ENCODE peak calls at places on chromosomes 16 and 17, in ten cellular contexts. One of them, this sample, is unnamed.

GRCh38 chr17:81194225-81194760 is 28.3 kb upstream of the AATK start:
- DNase-seq in psoas muscle: peak; percentile 56
- DNase-seq in cardiac muscle cell: no peak
- DNase-seq in B cell: no peak
- DNase-seq in endothelial cell: no peak
- DNase-seq in fibroblast of mammary gland: no peak
- DNase-seq in upper lobe of right lung: no peak
- DNase-seq in progenitor cell of endocrine pancreas: no peak
- DNase-seq in WTC11: no peak
- DNase-seq in GM13976: no peak
- DNase-seq in this sample: no peak

GRCh38 chr17:63550816-63551639 is 751 bp downstream of the DCAF7 start:
- DNase-seq in GM13976: peak; percentile 37
- DNase-seq in psoas muscle: no peak
- DNase-seq in cardiac muscle cell: peak; percentile 80
- DNase-seq in fibroblast of mammary gland: peak; percentile 31
- DNase-seq in upper lobe of right lung: peak; percentile 53
- DNase-seq in B cell: no peak
- DNase-seq in progenitor cell of endocrine pancreas: no peak
- DNase-seq in endothelial cell: peak; percentile 43
- DNase-seq in WTC11: no peak
- DNase-seq in this sample: no peak

GRCh38 chr17:43756176-43756575 is 2.4 kb downstream of the SOST start:
- DNase-seq in fibroblast of mammary gland: no peak
- DNase-seq in GM13976: peak; percentile 4
- DNase-seq in psoas muscle: no peak
- DNase-seq in B cell: no peak
- DNase-seq in endothelial cell: no peak
- DNase-seq in progenitor cell of endocrine pancreas: no peak
- DNase-seq in upper lobe of right lung: no peak
- DNase-seq in WTC11: no peak
- DNase-seq in cardiac muscle cell: no peak
- DNase-seq in this sample: no peak

GRCh38 chr17:48429156-48429555 is 858 bp downstream of the SKAP1 start:
- DNase-seq in WTC11: no peak
- DNase-seq in GM13976: no peak
- DNase-seq in endothelial cell: no peak
- DNase-seq in upper lobe of right lung: no peak
- DNase-seq in progenitor cell of endocrine pancreas: no peak
- DNase-seq in fibroblast of mammary gland: no peak
- DNase-seq in B cell: no peak
- DNase-seq in psoas muscle: no peak
- DNase-seq in cardiac muscle cell: no peak
- DNase-seq in this sample: no peak

GRCh38 chr17:10724546-10725195 is 5.2 kb downstream of the TMEM220 start:
- DNase-seq in WTC11: no peak
- DNase-seq in fibroblast of mammary gland: no peak
- DNase-seq in B cell: no peak
- DNase-seq in psoas muscle: no peak
- DNase-seq in GM13976: no peak
- DNase-seq in cardiac muscle cell: no peak
- DNase-seq in progenitor cell of endocrine pancreas: no peak
- DNase-seq in endothelial cell: no peak
- DNase-seq in upper lobe of right lung: no peak
- DNase-seq in this sample: no peak

GRCh38 chr16:23202166-23202565 is 19.6 kb downstream of the SCNN1G start:
- DNase-seq in fibroblast of mammary gland: no peak
- DNase-seq in cardiac muscle cell: no peak
- DNase-seq in WTC11: no peak
- DNase-seq in psoas muscle: no peak
- DNase-seq in B cell: no peak
- DNase-seq in progenitor cell of endocrine pancreas: no peak
- DNase-seq in endothelial cell: no peak
- DNase-seq in GM13976: no peak
- DNase-seq in upper lobe of right lung: no peak
- DNase-seq in this sample: no peak

GRCh38 chr17:30554839-30555751 is 77.9 kb downstream of the GOSR1 start:
- DNase-seq in B cell: no peak
- DNase-seq in cardiac muscle cell: peak; percentile 38
- DNase-seq in fibroblast of mammary gland: peak; percentile 44
- DNase-seq in upper lobe of right lung: peak; percentile 59
- DNase-seq in endothelial cell: peak; percentile 45
- DNase-seq in WTC11: peak; percentile 74
- DNase-seq in psoas muscle: no peak
- DNase-seq in GM13976: no peak
- DNase-seq in progenitor cell of endocrine pancreas: no peak
- DNase-seq in this sample: no peak

GRCh38 chr16:10355589-10355988 is 30.3 kb upstream of the ATF7IP2 start:
- DNase-seq in progenitor cell of endocrine pancreas: no peak
- DNase-seq in WTC11: no peak
- DNase-seq in endothelial cell: no peak
- DNase-seq in psoas muscle: no peak
- DNase-seq in B cell: no peak
- DNase-seq in cardiac muscle cell: no peak
- DNase-seq in upper lobe of right lung: no peak
- DNase-seq in GM13976: no peak
- DNase-seq in fibroblast of mammary gland: no peak
- DNase-seq in this sample: no peak

DNA sequence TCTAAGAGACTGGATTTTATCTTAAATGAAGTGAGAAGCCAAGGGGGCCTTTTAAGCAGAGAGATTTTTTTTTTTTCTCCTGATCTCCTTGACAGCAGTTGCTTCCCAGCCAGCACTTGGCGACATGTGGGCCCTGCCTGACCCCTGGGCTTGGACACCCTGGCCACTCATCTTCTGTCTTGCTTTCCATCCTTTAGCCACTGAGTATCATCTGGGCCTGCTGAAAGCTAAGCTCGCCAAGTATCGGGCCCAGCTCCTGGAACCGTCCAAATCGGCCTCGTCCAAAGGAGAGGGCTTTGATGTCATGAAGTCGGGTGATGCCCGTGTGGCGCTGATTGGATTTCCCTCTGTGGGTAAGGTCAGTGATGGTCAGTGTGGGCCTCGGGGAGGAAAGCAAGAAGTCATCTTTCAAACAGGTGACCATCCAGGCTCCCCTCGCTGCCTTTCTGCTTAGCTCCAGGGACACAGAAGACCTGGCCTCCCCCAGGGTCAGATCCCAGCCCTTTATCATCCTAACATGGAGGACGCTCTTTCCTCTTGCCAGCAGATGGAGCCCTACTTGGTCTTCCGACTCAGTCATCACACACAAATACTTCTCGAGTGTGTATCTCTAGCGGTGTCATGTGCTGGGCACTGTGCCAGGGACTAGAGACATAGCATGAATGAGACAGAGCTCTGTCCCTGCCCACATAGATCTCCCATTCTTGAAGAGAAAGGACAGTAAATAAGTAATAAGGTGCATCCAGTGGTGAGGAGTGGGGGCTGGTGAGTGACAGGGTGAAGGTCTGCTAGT is 6.1 kb downstream of the DRG2 start:
- DNase-seq in progenitor cell of endocrine pancreas: no peak
- DNase-seq in psoas muscle: peak; percentile 92
- DNase-seq in GM13976: no peak
- DNase-seq in endothelial cell: no peak
- DNase-seq in WTC11: peak; percentile 25
- DNase-seq in fibroblast of mammary gland: peak; percentile 85
- DNase-seq in upper lobe of right lung: no peak
- DNase-seq in B cell: no peak
- DNase-seq in cardiac muscle cell: peak; percentile 47
- DNase-seq in this sample: no peak
- TF ChIP-seq CTCF in progenitor cell of endocrine pancreas: peak; percentile 39
- TF ChIP-seq CTCF in psoas muscle: peak; percentile 42
- TF ChIP-seq CTCF in GM13976: peak; percentile 24
- TF ChIP-seq CTCF in endothelial cell: no peak
- TF ChIP-seq CTCF in WTC11: peak; percentile 23
- TF ChIP-seq CTCF in fibroblast of mammary gland: peak; percentile 62
- TF ChIP-seq CTCF in upper lobe of right lung: peak; percentile 29
- TF ChIP-seq CTCF in B cell: no peak
- TF ChIP-seq CTCF in cardiac muscle cell: peak; percentile 66
- TF ChIP-seq CTCF in this sample: peak; percentile 46

GRCh38 chr16:86365513-86366040 is 144.8 kb upstream of the FOXF1 start:
- DNase-seq in cardiac muscle cell: no peak
- DNase-seq in fibroblast of mammary gland: no peak
- DNase-seq in upper lobe of right lung: no peak
- DNase-seq in progenitor cell of endocrine pancreas: no peak
- DNase-seq in WTC11: no peak
- DNase-seq in B cell: no peak
- DNase-seq in GM13976: no peak
- DNase-seq in endothelial cell: no peak
- DNase-seq in psoas muscle: no peak
- DNase-seq in this sample: no peak

GRCh38 chr16:86363836-86364618 is 146.3 kb upstream of the FOXF1 start:
- DNase-seq in psoas muscle: no peak
- DNase-seq in progenitor cell of endocrine pancreas: no peak
- DNase-seq in WTC11: no peak
- DNase-seq in endothelial cell: no peak
- DNase-seq in fibroblast of mammary gland: no peak
- DNase-seq in B cell: no peak
- DNase-seq in cardiac muscle cell: peak; percentile 92
- DNase-seq in upper lobe of right lung: no peak
- DNase-seq in GM13976: no peak
- DNase-seq in this sample: no peak

GRCh38 chr16:86362155-86362849 is 148.0 kb upstream of the FOXF1 start:
- DNase-seq in B cell: no peak
- DNase-seq in progenitor cell of endocrine pancreas: no peak
- DNase-seq in upper lobe of right lung: no peak
- DNase-seq in GM13976: no peak
- DNase-seq in WTC11: no peak
- DNase-seq in endothelial cell: no peak
- DNase-seq in cardiac muscle cell: no peak
- DNase-seq in fibroblast of mammary gland: peak; percentile 32
- DNase-seq in psoas muscle: no peak
- DNase-seq in this sample: no peak

GRCh38 chr16:86364653-86365380 is 145.5 kb upstream of the FOXF1 start:
- DNase-seq in B cell: no peak
- DNase-seq in WTC11: no peak
- DNase-seq in endothelial cell: no peak
- DNase-seq in GM13976: no peak
- DNase-seq in psoas muscle: no peak
- DNase-seq in progenitor cell of endocrine pancreas: no peak
- DNase-seq in upper lobe of right lung: no peak
- DNase-seq in cardiac muscle cell: no peak
- DNase-seq in fibroblast of mammary gland: no peak
- DNase-seq in this sample: no peak

DNA sequence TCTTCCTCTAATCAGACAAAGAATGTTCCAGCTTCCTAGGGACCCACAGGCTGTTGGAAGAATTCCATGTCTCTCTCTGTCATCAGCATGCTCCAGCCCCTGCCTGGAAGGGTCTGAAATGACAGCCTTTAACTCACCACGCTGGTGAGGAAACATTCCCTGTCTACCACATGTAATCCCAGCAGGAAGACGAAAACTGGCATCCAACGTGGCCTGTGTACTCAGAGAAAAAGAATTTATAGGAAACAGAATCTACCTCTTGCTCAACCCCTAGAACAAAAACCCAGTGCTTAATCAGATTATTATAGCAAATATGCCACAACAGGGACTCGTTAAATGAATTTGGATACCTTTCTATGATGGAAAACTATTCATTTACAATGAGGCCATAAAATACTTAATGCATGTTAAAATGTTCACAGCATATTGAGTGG is 147.3 kb upstream of the FOXF1 start:
- DNase-seq in B cell: no peak
- DNase-seq in upper lobe of right lung: no peak
- DNase-seq in WTC11: no peak
- DNase-seq in psoas muscle: no peak
- DNase-seq in cardiac muscle cell: peak; percentile 64
- DNase-seq in endothelial cell: no peak
- DNase-seq in progenitor cell of endocrine pancreas: no peak
- DNase-seq in GM13976: no peak
- DNase-seq in fibroblast of mammary gland: peak; percentile 96
- DNase-seq in this sample: peak; percentile 97
- TF ChIP-seq CTCF in B cell: no peak
- TF ChIP-seq CTCF in upper lobe of right lung: no peak
- TF ChIP-seq CTCF in WTC11: no peak
- TF ChIP-seq CTCF in psoas muscle: no peak
- TF ChIP-seq CTCF in cardiac muscle cell: no peak
- TF ChIP-seq CTCF in endothelial cell: no peak
- TF ChIP-seq CTCF in progenitor cell of endocrine pancreas: no peak
- TF ChIP-seq CTCF in GM13976: no peak
- TF ChIP-seq CTCF in fibroblast of mammary gland: no peak
- TF ChIP-seq CTCF in this sample: peak; percentile 4

GRCh38 chr17:82602986-82603385 is 45.3 kb downstream of the WDR45B start:
- DNase-seq in endothelial cell: no peak
- DNase-seq in cardiac muscle cell: no peak
- DNase-seq in psoas muscle: no peak
- DNase-seq in fibroblast of mammary gland: no peak
- DNase-seq in WTC11: no peak
- DNase-seq in upper lobe of right lung: no peak
- DNase-seq in GM13976: no peak
- DNase-seq in progenitor cell of endocrine pancreas: no peak
- DNase-seq in B cell: no peak
- DNase-seq in this sample: no peak

GRCh38 chr17:82601447-82602000 is 46.7 kb downstream of the WDR45B start:
- DNase-seq in upper lobe of right lung: no peak
- DNase-seq in psoas muscle: no peak
- DNase-seq in WTC11: no peak
- DNase-seq in B cell: no peak
- DNase-seq in endothelial cell: no peak
- DNase-seq in progenitor cell of endocrine pancreas: no peak
- DNase-seq in GM13976: no peak
- DNase-seq in cardiac muscle cell: no peak
- DNase-seq in fibroblast of mammary gland: no peak
- DNase-seq in this sample: no peak

GRCh38 chr17:82603981-82604448 is 44.2 kb downstream of the WDR45B start:
- DNase-seq in endothelial cell: no peak
- DNase-seq in cardiac muscle cell: no peak
- DNase-seq in WTC11: no peak
- DNase-seq in psoas muscle: no peak
- DNase-seq in fibroblast of mammary gland: peak; percentile 46
- DNase-seq in GM13976: no peak
- DNase-seq in B cell: no peak
- DNase-seq in upper lobe of right lung: peak; percentile 90
- DNase-seq in progenitor cell of endocrine pancreas: no peak
- DNase-seq in this sample: no peak

GRCh38 chr17:82600731-82601446 is 47.4 kb downstream of the WDR45B start:
- DNase-seq in fibroblast of mammary gland: no peak
- DNase-seq in progenitor cell of endocrine pancreas: no peak
- DNase-seq in endothelial cell: no peak
- DNase-seq in GM13976: no peak
- DNase-seq in upper lobe of right lung: no peak
- DNase-seq in psoas muscle: no peak
- DNase-seq in WTC11: no peak
- DNase-seq in B cell: no peak
- DNase-seq in cardiac muscle cell: no peak
- DNase-seq in this sample: no peak

GRCh38 chr17:82602487-82602886 is 45.8 kb downstream of the WDR45B start:
- DNase-seq in upper lobe of right lung: no peak
- DNase-seq in fibroblast of mammary gland: no peak
- DNase-seq in WTC11: no peak
- DNase-seq in endothelial cell: no peak
- DNase-seq in B cell: no peak
- DNase-seq in psoas muscle: no peak
- DNase-seq in cardiac muscle cell: no peak
- DNase-seq in progenitor cell of endocrine pancreas: no peak
- DNase-seq in GM13976: no peak
- DNase-seq in this sample: no peak
- TF ChIP-seq CTCF in upper lobe of right lung: no peak
- TF ChIP-seq CTCF in fibroblast of mammary gland: no peak
- TF ChIP-seq CTCF in WTC11: no peak
- TF ChIP-seq CTCF in endothelial cell: no peak
- TF ChIP-seq CTCF in B cell: no peak
- TF ChIP-seq CTCF in psoas muscle: no peak
- TF ChIP-seq CTCF in cardiac muscle cell: no peak
- TF ChIP-seq CTCF in progenitor cell of endocrine pancreas: no peak
- TF ChIP-seq CTCF in GM13976: no peak
- TF ChIP-seq CTCF in this sample: no peak

DNA sequence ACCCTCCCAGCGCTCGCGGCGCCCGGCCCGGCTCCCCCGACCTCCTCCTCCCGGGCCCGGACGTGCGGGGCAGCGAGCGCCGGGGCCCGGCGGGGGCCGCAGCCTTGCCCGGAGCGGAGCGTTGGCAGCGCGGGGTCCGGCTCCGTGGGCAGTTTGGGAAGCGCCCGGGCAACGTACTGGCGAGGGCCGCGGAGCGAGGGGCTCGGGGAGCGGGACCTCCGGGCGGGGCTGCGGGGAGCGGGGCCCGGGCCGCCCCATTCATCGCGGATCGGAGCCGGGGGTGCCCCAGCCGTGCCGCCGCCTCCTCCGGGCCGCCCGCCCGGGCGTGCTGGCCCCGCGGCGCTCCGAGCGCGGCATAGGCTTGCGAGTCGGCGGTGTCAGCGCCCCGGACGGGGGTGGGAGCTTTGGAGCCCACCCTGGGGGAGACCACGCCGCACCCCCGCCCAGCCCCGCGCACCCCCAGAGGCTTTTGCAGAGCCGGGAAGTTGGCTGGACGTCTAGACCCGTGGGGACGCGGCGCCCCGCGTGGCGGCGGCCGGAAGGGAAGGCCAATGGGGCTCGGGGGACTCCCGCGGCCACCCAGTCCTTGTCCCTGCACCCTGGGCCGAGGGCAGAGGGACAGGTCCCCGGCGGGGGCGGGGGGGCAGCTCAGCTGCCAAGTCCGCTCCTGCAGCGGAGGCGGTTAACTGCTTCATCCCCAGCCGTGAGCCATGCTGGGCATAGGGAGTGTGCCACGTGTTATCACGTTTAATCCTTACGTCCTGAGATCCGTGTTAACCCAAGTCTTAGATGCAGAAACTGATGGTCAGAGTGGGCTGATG is 852 bp downstream of the ZNF469 start:
- DNase-seq in upper lobe of right lung: peak; percentile 76
- DNase-seq in B cell: peak; percentile 44
- DNase-seq in endothelial cell: no peak
- DNase-seq in fibroblast of mammary gland: peak; percentile 53
- DNase-seq in GM13976: no peak
- DNase-seq in psoas muscle: peak; percentile 72
- DNase-seq in cardiac muscle cell: peak; percentile 37
- DNase-seq in progenitor cell of endocrine pancreas: peak; percentile 38
- DNase-seq in WTC11: peak; percentile 51
- DNase-seq in this sample: no peak
- TF ChIP-seq CTCF in upper lobe of right lung: peak; percentile 54
- TF ChIP-seq CTCF in B cell: peak; percentile 24
- TF ChIP-seq CTCF in endothelial cell: no peak
- TF ChIP-seq CTCF in fibroblast of mammary gland: peak; percentile 37
- TF ChIP-seq CTCF in GM13976: peak; percentile 11
- TF ChIP-seq CTCF in psoas muscle: peak; percentile 42
- TF ChIP-seq CTCF in cardiac muscle cell: peak; percentile 68
- TF ChIP-seq CTCF in progenitor cell of endocrine pancreas: peak; percentile 59
- TF ChIP-seq CTCF in WTC11: no peak
- TF ChIP-seq CTCF in this sample: peak; percentile 76